ENCODE peak calls at places on chromosome 3, in four cellular contexts. T is ovary, B is endodermal cell, P is HepG2. W is an unnamed sample. For H3K4me1, the result is how much of the 10 kb centered on the place peaks cover.

GRCh38 chr3:141240290-141241247 is 8.9 kb downstream of the PXYLP1 start:
- DNase-seq in T (no peak), B (peak), P (no peak), W (no peak)

GRCh38 chr3:11059090-11059798 is 66.7 kb downstream of the SLC6A1 start:
- DNase-seq in T (peak), B (peak), P (peak), W (peak)

GRCh38 chr3:70824785-70825184 is 512.3 kb upstream of the MDFIC2 start:
- DNase-seq in T (no peak), B (no peak), P (no peak), W (no peak)

GRCh38 chr3:190281308-190282051 is 40.8 kb downstream of the CLDN1 start:
- DNase-seq in T (no peak), B (no peak), P (peak), W (no peak)

GRCh38 chr3:43786102-43786952 is 95.6 kb downstream of the ABHD5 start:
- DNase-seq in T (no peak), B (peak), P (no peak), W (no peak)

GRCh38 chr3:114333180-114333922 is 39.5 kb downstream of the TIGIT start:
- DNase-seq in T (no peak), B (no peak), P (no peak), W (no peak)

GRCh38 chr3:143970773-143971366 is 753 bp upstream of the DIPK2A start:
- DNase-seq in T (peak), B (peak), P (no peak), W (peak)

GRCh38 chr3:162936706-162937105 is 1440.1 kb downstream of the OTOL1 start:
- DNase-seq in T (no peak), B (no peak), P (no peak), W (no peak)

GRCh38 chr3:152296382-152296781 is 27.7 kb downstream of the MBNL1 start:
- DNase-seq in T (no peak), B (no peak), P (no peak), W (no peak)

GRCh38 chr3:98513136-98513535 is 9.6 kb downstream of the CLDND1 start:
- DNase-seq in T (no peak), B (no peak), P (no peak), W (peak)

GRCh38 chr3:50237133-50237651 is 1.2 kb downstream of the GNAI2 start:
- DNase-seq in T (peak), B (peak), P (no peak), W (no peak)

GRCh38 chr3:157417247-157417646 is 19.4 kb upstream of the PTX3 start:
- DNase-seq in T (no peak), B (no peak), P (no peak), W (no peak)

GRCh38 chr3:55585856-55586255 is 98.8 kb upstream of the WNT5A start:
- DNase-seq in T (no peak), B (no peak), P (no peak), W (no peak)

GRCh38 chr3:120393252-120393651 is 44.1 kb upstream of the LRRC58 start:
- DNase-seq in T (no peak), B (no peak), P (no peak), W (no peak)

GRCh38 chr3:35727179-35727578 is 87.9 kb downstream of the ARPP21 start:
- DNase-seq in T (no peak), B (no peak), P (no peak), W (no peak)
- H3K4me1 ChIP-seq in T (under half), B (under half), P (under half), W (under half)

GRCh38 chr3:102736961-102737304 is 302.1 kb downstream of the ZPLD1 start:
- DNase-seq in T (no peak), B (no peak), P (no peak), W (no peak)

GRCh38 chr3:102736288-102736960 is 301.6 kb downstream of the ZPLD1 start:
- DNase-seq in T (no peak), B (no peak), P (no peak), W (no peak)

GRCh38 chr3:102737353-102737752 is 302.5 kb downstream of the ZPLD1 start:
- DNase-seq in T (no peak), B (no peak), P (no peak), W (no peak)

GRCh38 chr3:102741694-102742093 is 306.9 kb downstream of the ZPLD1 start:
- DNase-seq in T (no peak), B (no peak), P (no peak), W (no peak)

GRCh38 chr3:102741105-102741504 is 306.3 kb downstream of the ZPLD1 start:
- DNase-seq in T (no peak), B (peak), P (no peak), W (no peak)
- TF ChIP-seq CTCF in T (no peak), B (peak), P (peak), W (no peak)

GRCh38 chr3:122988507-122988906 is 39.1 kb downstream of the SEMA5B start:
- DNase-seq in T (no peak), B (no peak), P (no peak), W (no peak)
- H3K4me1 ChIP-seq in T (under half), B (under half), P (under half), W (under half)

GRCh38 chr3:160449660-160450598 is at the start of gene TRIM59:
- DNase-seq in T (peak), B (peak), P (peak), W (peak)
- TF ChIP-seq CTCF in T (no peak), B (no peak), P (peak), W (no peak)

DNA sequence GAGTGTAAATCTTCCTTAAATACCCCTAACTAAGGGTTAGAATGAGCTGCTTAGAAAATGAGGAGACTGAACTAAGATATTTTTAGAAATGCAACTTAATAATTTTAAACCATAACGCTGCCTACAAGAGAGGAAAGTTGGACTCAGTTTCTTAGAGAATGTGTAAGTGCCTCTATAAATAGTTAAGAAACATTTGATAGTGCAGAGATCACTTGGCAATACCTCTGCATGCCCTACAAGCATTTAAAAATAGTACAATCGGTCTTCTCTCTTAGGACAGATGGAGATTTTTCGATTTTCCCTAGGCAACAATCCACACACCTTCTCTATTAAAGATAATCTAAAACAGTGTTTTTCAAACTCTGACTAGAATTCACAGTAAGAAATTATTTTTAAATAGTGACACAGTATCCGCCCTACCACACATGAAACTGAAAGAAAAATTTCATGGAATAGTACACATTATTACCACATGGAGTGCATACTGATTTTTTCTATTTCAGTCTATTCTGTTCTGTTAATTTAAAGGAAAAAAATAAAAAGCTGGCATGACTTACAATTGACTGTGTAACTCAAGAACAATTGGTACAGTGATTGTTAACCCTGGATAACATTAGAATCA is 83.2 kb downstream of the GADL1 start:
- DNase-seq in T (no peak), B (no peak), P (no peak), W (no peak)
- H3K4me1 ChIP-seq in T (under half), B (under half), P (under half), W (under half)

GRCh38 chr3:170021083-170021482 is 16.7 kb upstream of the GPR160 start:
- DNase-seq in T (no peak), B (no peak), P (no peak), W (no peak)
- TF ChIP-seq CTCF in T (no peak), B (peak), P (no peak), W (no peak)

W was measured in gastrocnemius medialis.